ENCODE peak calls at places on chromosome 20, in five cellular contexts. N is neuronal stem cell, Y is IMR-90, Q is mesenchymal stem cell, O is H1. D is an unnamed sample.

GRCh38 chr20:50303573-50304500 is 113.2 kb downstream of the CEBPB start:
- DNase-seq in N (no peak), Y (peak), Q (peak), O (no peak), D (peak)

GRCh38 chr20:38315290-38315966 is 11.5 kb downstream of the BPI start:
- DNase-seq in N (no peak), Y (peak), Q (peak), O (no peak), D (no peak)

GRCh38 chr20:5834436-5835005 is 84.3 kb downstream of the SHLD1 start:
- DNase-seq in N (no peak), Y (no peak), Q (peak), O (no peak), D (no peak)

GRCh38 chr20:1281279-1282057 is 15.4 kb downstream of the SNPH start:
- DNase-seq in N (no peak), Y (no peak), Q (no peak), O (no peak), D (peak)

GRCh38 chr20:44319880-44320422 is 8.9 kb upstream of the FITM2 start:
- DNase-seq in N (no peak), Y (no peak), Q (peak), O (no peak), D (no peak)

GRCh38 chr20:39812116-39812515 is 850.0 kb downstream of the DHX35 start:
- DNase-seq in N (no peak), Y (no peak), Q (no peak), O (no peak), D (no peak)

GRCh38 chr20:32505723-32506473 is 79.2 kb downstream of the NOL4L start:
- DNase-seq in N (no peak), Y (no peak), Q (no peak), O (no peak), D (no peak)

GRCh38 chr20:32019156-32019510 is 8.9 kb downstream of the CCM2L start:
- DNase-seq in N (peak), Y (no peak), Q (no peak), O (no peak), D (peak)

GRCh38 chr20:38878798-38879197 is 47.4 kb upstream of the FAM83D start:
- DNase-seq in N (peak), Y (peak), Q (peak), O (no peak), D (peak)

GRCh38 chr20:51531141-51531710 is 11.3 kb downstream of the NFATC2 start:
- DNase-seq in N (no peak), Y (peak), Q (no peak), O (no peak), D (no peak)

GRCh38 chr20:19212524-19213502 is at the start of gene SLC24A3:
- DNase-seq in N (peak), Y (no peak), Q (peak), O (no peak), D (peak)

GRCh38 chr20:38863024-38863851 is 57.7 kb downstream of the PPP1R16B start:
- DNase-seq in N (no peak), Y (no peak), Q (no peak), O (no peak), D (no peak)

GRCh38 chr20:4601630-4602296 is 119.9 kb upstream of the PRND start:
- DNase-seq in N (no peak), Y (no peak), Q (peak), O (no peak), D (no peak)

GRCh38 chr20:3433720-3434119 is 26.3 kb upstream of the DNAAF9 start:
- DNase-seq in N (no peak), Y (no peak), Q (no peak), O (no peak), D (no peak)

GRCh38 chr20:44910690-44911262 is 916 bp downstream of the PABPC1L start:
- DNase-seq in N (peak), Y (no peak), Q (no peak), O (no peak), D (peak)

GRCh38 chr20:56359212-56360132 is 698 bp downstream of the FAM210B start:
- DNase-seq in N (peak), Y (peak), Q (peak), O (no peak), D (peak)
- H3K9ac ChIP-seq in N (peak), Y (peak), Q (peak), O (no peak), D (peak)

GRCh38 chr20:58624687-58625086 is 26.4 kb upstream of the STX16 start:
- DNase-seq in N (no peak), Y (no peak), Q (no peak), O (no peak), D (no peak)
- H3K14ac ChIP-seq in N (no peak), Y (peak), Q (no peak), O (no peak), D (no peak)

GRCh38 chr20:53611449-53611894 is 17.8 kb upstream of the ZNF217 start:
- DNase-seq in N (no peak), Y (peak), Q (peak), O (no peak), D (no peak)
- H2BK15ac ChIP-seq in N (no peak), Y (peak), Q (no peak), O (no peak), D (no peak)

DNA sequence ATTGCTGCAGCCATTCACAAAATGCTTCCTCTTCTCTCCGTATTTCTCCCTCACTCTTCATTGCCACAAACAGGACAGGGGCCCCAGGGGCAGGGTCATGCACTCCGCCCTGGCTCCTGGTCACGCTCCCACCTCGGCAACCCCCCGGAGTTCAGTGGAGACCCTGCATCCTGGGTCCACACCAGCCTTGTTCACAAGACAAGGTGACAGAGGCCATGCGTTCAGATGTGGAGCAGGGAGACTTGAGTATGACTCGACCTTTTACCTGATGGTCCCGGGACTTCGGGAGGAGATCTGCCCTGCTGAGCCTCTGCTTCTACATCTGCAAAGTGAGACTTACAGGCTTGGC is 49.4 kb downstream of the ANKRD60 start:
- DNase-seq in N (no peak), Y (no peak), Q (no peak), O (no peak), D (no peak)
- H3K9ac ChIP-seq in N (no peak), Y (no peak), Q (peak), O (no peak), D (no peak)

GRCh38 chr20:47318027-47318595 is 38.4 kb downstream of the ZMYND8 start:
- DNase-seq in N (no peak), Y (peak), Q (peak), O (peak), D (peak)
- H3K14ac ChIP-seq in N (no peak), Y (peak), Q (no peak), O (no peak), D (peak)

DNA sequence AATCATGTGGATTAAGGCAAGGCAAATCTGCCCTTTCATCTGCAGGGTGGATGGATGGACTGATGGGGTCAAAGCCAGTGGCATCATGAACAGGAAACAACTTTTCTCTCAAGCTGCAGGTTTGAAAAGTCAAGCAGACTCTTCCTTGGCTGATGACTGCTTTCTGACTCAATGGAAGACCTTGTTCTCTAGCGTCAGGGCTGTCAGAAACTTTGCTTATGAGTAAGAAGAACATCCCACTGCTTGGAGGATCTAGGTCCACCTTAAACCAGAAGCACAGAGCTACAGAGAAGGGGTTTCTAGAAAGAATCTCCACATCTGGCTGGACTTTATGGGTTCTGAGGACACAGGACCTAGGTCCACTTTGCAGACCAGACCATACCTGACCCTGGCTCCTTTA is 36.3 kb upstream of the CST5 start:
- DNase-seq in N (no peak), Y (no peak), Q (no peak), O (no peak), D (no peak)
- H2BK15ac ChIP-seq in N (no peak), Y (no peak), Q (no peak), O (no peak), D (no peak)

GRCh38 chr20:58840816-58841538 is 9.7 kb downstream of the GNAS-AS1 start:
- DNase-seq in N (no peak), Y (no peak), Q (no peak), O (no peak), D (no peak)

GRCh38 chr20:58842276-58842675 is 8.4 kb downstream of the GNAS-AS1 start:
- DNase-seq in N (no peak), Y (no peak), Q (no peak), O (no peak), D (no peak)

GRCh38 chr20:58845706-58846105 is 5.0 kb downstream of the GNAS-AS1 start:
- DNase-seq in N (no peak), Y (no peak), Q (no peak), O (no peak), D (no peak)

GRCh38 chr20:58841539-58842264 is 9.0 kb downstream of the GNAS-AS1 start:
- DNase-seq in N (no peak), Y (no peak), Q (no peak), O (no peak), D (peak)

DNA sequence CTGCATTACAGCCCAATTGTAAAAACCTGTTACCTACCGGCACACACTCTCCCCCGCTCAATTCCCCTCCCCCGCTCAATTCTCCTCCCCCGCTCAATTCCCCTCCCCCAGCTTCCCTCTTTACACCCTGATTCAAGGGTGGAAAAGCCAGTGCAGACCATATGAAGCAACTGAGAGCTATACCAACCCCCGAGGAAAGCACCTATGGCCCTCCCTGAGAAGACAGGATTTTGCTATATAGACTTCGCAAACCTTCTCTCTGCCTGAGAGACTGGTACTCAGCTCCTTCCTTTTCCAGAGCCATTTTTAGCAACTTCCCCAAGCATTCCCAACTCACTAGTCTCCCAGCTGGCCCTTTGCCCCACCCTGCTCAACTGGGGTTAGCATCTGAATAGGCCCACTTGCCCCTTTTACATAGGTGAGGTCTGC is 7.6 kb downstream of the GNAS-AS1 start:
- DNase-seq in N (no peak), Y (no peak), Q (no peak), O (no peak), D (peak)
- H3K9ac ChIP-seq in N (no peak), Y (no peak), Q (no peak), O (no peak), D (no peak)

GRCh38 chr20:48944663-48945297 is 23.3 kb downstream of the ARFGEF2 start:
- DNase-seq in N (no peak), Y (no peak), Q (no peak), O (no peak), D (no peak)
- H3K14ac ChIP-seq in N (no peak), Y (no peak), Q (no peak), O (no peak), D (no peak)

DNA sequence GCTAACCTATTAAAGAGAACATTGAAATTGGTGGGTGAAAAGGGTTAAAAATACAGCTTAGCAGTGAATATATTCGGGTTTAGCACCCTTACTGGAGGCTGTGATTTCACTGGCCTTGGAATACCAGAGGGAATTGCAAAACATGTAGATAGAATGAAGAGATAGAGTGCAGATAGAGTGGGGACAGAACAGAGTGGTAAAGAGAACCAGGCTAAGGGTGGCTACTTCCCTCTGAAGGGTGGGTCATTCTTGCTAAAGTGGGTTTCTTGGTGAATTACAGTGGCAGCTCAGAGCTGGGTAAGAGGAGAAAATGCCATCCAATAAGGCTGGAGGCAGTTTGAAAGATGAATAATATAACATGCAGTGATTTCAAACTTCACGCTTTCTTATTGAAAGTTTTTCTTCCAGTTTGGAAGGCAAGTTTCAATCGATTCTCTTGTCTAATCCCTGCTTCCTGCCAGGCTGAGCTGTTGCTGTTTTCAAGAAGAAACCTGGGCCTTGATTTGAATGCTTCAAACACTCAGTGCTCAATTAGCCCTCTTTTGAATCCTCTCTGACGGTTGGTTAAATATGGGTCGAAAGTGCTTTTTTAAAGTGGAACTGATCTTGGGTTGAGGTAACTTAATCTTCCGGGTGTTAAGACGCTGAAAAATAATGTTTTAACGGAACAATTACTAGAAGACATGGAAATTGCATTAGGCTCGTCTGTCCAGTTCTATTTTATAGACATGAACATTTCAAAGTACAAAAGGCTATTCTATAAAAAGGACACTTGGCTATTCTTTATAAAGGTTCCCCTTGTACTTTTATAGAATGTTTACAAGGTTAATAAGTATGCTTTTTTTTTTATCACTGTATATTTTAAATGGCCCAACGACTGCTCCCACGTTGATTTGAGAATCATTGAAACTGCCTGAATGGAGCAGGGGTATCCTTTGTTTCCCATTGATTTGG is 203.3 kb downstream of the BCAS1 start:
- DNase-seq in N (no peak), Y (no peak), Q (peak), O (no peak), D (no peak)
- H2BK15ac ChIP-seq in N (no peak), Y (peak), Q (no peak), O (no peak), D (no peak)

GRCh38 chr20:62776035-62776691 is 20.1 kb upstream of the MRGBP start:
- DNase-seq in N (no peak), Y (no peak), Q (no peak), O (no peak), D (no peak)
- H3K9ac ChIP-seq in N (peak), Y (no peak), Q (no peak), O (no peak), D (no peak)

D was measured in H9.